ENCODE peak calls at places on chromosomes 16 and 17, in nine cellular contexts. V, T, Y, U, S, O, I, E and X are unnamed samples.

GRCh38 chr16:78596996-78597422 is 497.6 kb downstream of the WWOX start:
- DNase-seq in U (no peak), E (no peak), S (no peak), V (no peak), O (no peak), Y (no peak), T (no peak), I (no peak), X (no peak)

GRCh38 chr17:82242977-82243647 is 14.3 kb downstream of the SLC16A3 start:
- DNase-seq in T (no peak), O (no peak), U (peak), E (no peak), V (no peak), S (peak), I (no peak), Y (peak), X (no peak)

GRCh38 chr16:89453662-89454321 is 36.6 kb downstream of the ANKRD11 start:
- DNase-seq in I (no peak), U (no peak), S (peak), T (no peak), O (no peak), Y (no peak), V (no peak), E (no peak), X (no peak)

GRCh38 chr16:19524356-19524865 is 669 bp downstream of the CCP110 start:
- DNase-seq in Y (no peak), U (no peak), V (no peak), E (no peak), T (peak), O (no peak), I (no peak), S (no peak), X (no peak)

GRCh38 chr17:67582632-67583230 is 135.0 kb upstream of the NOL11 start:
- DNase-seq in Y (no peak), U (peak), I (no peak), O (no peak), V (no peak), E (no peak), S (no peak), T (peak), X (no peak)

GRCh38 chr17:61943117-61943516 is 15.3 kb upstream of the INTS2 start:
- DNase-seq in Y (no peak), U (no peak), E (no peak), O (no peak), V (no peak), S (no peak), I (no peak), T (no peak), X (no peak)

GRCh38 chr16:5665770-5666169 is 568.2 kb upstream of the EEF2KMT start:
- DNase-seq in U (no peak), Y (no peak), I (no peak), E (no peak), S (no peak), T (no peak), O (no peak), V (no peak), X (no peak)

GRCh38 chr17:39737761-39738567 is at the start of gene GRB7:
- DNase-seq in V (no peak), S (peak), U (no peak), Y (peak), T (peak), I (no peak), O (no peak), E (no peak), X (no peak)

GRCh38 chr17:55383771-55384679 is 37.6 kb downstream of the MMD start:
- DNase-seq in E (no peak), V (no peak), S (no peak), U (no peak), I (no peak), Y (no peak), T (no peak), O (no peak), X (no peak)

GRCh38 chr17:34201767-34202166 is 53.3 kb upstream of the CCL2 start:
- DNase-seq in E (no peak), V (no peak), Y (no peak), I (no peak), T (no peak), O (no peak), U (no peak), S (no peak), X (no peak)

GRCh38 chr17:1953866-1954265 is 71.3 kb downstream of the RTN4RL1 start:
- DNase-seq in I (no peak), T (no peak), V (no peak), Y (no peak), U (no peak), O (no peak), S (peak), E (no peak), X (no peak)

GRCh38 chr17:56676807-56677206 is 83.3 kb downstream of the NOG start:
- DNase-seq in T (no peak), V (no peak), S (peak), Y (no peak), U (no peak), I (no peak), O (no peak), E (no peak), X (no peak)

GRCh38 chr16:56898847-56899246 is 33.1 kb upstream of the HERPUD1 start:
- DNase-seq in E (no peak), V (no peak), I (no peak), T (no peak), S (no peak), O (no peak), Y (no peak), U (no peak), X (no peak)

GRCh38 chr17:75428775-75429469 is 23.4 kb upstream of the GRB2 start:
- DNase-seq in S (no peak), E (no peak), O (no peak), T (no peak), Y (no peak), U (peak), V (no peak), I (no peak), X (no peak)

GRCh38 chr16:47920709-47921108 is 235.1 kb downstream of the ABCC12 start:
- DNase-seq in Y (no peak), O (no peak), S (no peak), U (no peak), T (no peak), V (no peak), I (no peak), E (no peak), X (no peak)

GRCh38 chr17:78272181-78272913 is 40.9 kb downstream of the TMEM235 start:
- DNase-seq in S (peak), I (peak), Y (peak), T (no peak), U (peak), V (no peak), E (peak), O (no peak), X (no peak)

GRCh38 chr16:54938351-54939346 is 8.0 kb downstream of the IRX5 start:
- DNase-seq in S (no peak), U (no peak), Y (no peak), V (no peak), T (peak), I (no peak), E (no peak), O (no peak), X (no peak)

GRCh38 chr16:68093816-68094613 is 8.8 kb downstream of the NFATC3 start:
- DNase-seq in E (no peak), S (peak), O (no peak), T (no peak), U (peak), V (no peak), I (no peak), Y (no peak), X (no peak)

GRCh38 chr16:57358527-57359095 is at the start of gene CCL22:
- DNase-seq in O (no peak), T (no peak), E (no peak), V (peak), S (no peak), I (no peak), U (no peak), Y (no peak), X (no peak)